ENCODE peak calls at places on chromosome 11, in six cellular contexts. D, P, Q, U, B and X are unnamed samples.

GRCh38 chr11:95517453-95517852 is 272.1 kb downstream of the FAM76B start:
- DNase-seq in D (no peak), P (peak), Q (no peak), U (no peak), B (no peak), X (no peak)

GRCh38 chr11:86577663-86578636 is 94.5 kb downstream of the ME3 start:
- DNase-seq in D (no peak), P (peak), Q (peak), U (peak), B (no peak), X (peak)

GRCh38 chr11:945986-946385 is 20.3 kb downstream of the AP2A2 start:
- DNase-seq in D (no peak), P (peak), Q (no peak), U (no peak), B (no peak), X (peak)

GRCh38 chr11:96524475-96524874 is 134.7 kb downstream of the JRKL start:
- DNase-seq in D (no peak), P (peak), Q (no peak), U (no peak), B (no peak), X (no peak)

GRCh38 chr11:96228472-96228871 is 114.5 kb downstream of the MAML2 start:
- DNase-seq in D (no peak), P (peak), Q (peak), U (peak), B (no peak), X (peak)

GRCh38 chr11:71251761-71252433 is 480 bp downstream of the SHANK2 start:
- DNase-seq in D (no peak), P (no peak), Q (peak), U (peak), B (no peak), X (peak)

GRCh38 chr11:123302751-123303195 is 107.7 kb upstream of the CLMP start:
- DNase-seq in D (no peak), P (peak), Q (no peak), U (no peak), B (no peak), X (no peak)

GRCh38 chr11:68355471-68355870 is 43.1 kb downstream of the LRP5 start:
- DNase-seq in D (no peak), P (no peak), Q (no peak), U (no peak), B (no peak), X (no peak)

GRCh38 chr11:75565221-75565814 is 3.3 kb downstream of the SERPINH1 start:
- DNase-seq in D (no peak), P (peak), Q (peak), U (peak), B (no peak), X (peak)

GRCh38 chr11:848988-849824 is 6.6 kb downstream of the TSPAN4 start:
- DNase-seq in D (no peak), P (no peak), Q (no peak), U (no peak), B (no peak), X (no peak)

GRCh38 chr11:71332046-71332445 is 79.7 kb upstream of the SHANK2 start:
- DNase-seq in D (no peak), P (no peak), Q (peak), U (no peak), B (no peak), X (no peak)

DNA sequence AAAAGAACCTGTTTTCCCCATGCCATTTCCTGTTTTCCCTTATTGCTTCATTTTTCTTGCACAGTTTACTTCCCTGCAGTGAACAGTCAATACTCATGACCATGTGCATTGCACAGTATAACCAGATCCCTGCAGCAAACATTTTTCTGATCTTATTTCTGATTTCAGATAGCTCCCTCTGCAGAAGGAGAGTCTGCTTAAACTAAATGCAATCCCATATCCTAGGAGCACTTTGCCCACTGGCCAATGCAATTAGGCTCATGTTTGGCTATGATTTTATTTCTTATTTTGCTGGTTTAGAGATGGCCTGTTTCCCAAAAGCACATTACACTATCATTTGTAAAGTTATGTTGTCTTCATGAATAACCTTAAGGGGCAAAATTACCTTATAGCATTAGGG is 96.7 kb upstream of the CD44 start:
- DNase-seq in D (no peak), P (no peak), Q (no peak), U (no peak), B (no peak), X (no peak)
- H3K27ac ChIP-seq in D (no peak), P (no peak), Q (no peak), U (no peak), B (no peak), X (no peak)

DNA sequence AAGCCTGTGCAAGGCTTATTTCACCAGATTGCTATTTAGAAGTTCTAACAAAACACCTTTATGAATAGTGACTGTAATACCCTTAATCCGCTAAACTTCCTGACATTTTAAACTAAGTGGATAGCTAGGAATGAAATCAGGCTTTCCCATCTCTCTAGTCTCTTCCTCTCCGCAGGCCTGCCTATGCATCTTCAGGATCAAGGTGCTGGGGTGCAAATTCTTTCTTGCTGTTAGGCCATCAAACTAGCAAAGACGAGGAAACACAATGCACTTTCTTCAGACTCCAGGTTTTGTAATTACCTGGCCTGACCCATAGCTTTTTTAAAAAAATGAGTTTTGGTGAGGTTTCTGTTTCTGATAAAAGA is 149.4 kb downstream of the DBX1 start:
- DNase-seq in D (no peak), P (no peak), Q (no peak), U (no peak), B (no peak), X (no peak)
- H3K27ac ChIP-seq in D (no peak), P (no peak), Q (no peak), U (no peak), B (no peak), X (peak)

DNA sequence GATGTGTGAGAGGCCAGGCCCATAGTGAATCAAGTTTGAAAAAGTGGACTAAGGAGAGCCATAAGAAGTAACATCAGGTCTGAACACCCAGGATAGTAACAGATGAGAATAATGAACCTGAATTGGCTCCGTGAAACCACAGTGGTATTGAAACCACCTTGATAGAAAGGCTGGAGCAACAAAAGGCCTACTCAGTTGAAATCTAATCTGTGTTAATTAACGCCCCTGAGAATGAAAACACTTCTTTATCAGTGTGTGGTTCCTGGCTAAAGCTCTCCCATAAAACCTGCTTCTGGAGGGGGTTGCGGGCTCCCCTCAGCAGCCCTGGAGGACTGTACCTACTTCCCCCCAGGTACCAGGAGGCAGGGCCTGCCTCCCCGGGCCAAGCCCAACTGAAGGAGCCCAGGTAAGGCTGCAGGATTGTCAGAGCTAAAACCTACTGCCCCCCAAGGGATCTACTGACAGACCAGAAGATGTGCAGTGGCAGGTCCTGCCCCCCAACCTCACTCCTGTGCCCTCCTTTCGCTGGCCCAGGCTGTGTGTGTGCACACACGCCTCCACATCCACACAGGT is 54.6 kb downstream of the PLEKHA7 start:
- DNase-seq in D (no peak), P (no peak), Q (no peak), U (no peak), B (no peak), X (no peak)
- H3K27ac ChIP-seq in D (no peak), P (no peak), Q (no peak), U (no peak), B (peak), X (no peak)

DNA sequence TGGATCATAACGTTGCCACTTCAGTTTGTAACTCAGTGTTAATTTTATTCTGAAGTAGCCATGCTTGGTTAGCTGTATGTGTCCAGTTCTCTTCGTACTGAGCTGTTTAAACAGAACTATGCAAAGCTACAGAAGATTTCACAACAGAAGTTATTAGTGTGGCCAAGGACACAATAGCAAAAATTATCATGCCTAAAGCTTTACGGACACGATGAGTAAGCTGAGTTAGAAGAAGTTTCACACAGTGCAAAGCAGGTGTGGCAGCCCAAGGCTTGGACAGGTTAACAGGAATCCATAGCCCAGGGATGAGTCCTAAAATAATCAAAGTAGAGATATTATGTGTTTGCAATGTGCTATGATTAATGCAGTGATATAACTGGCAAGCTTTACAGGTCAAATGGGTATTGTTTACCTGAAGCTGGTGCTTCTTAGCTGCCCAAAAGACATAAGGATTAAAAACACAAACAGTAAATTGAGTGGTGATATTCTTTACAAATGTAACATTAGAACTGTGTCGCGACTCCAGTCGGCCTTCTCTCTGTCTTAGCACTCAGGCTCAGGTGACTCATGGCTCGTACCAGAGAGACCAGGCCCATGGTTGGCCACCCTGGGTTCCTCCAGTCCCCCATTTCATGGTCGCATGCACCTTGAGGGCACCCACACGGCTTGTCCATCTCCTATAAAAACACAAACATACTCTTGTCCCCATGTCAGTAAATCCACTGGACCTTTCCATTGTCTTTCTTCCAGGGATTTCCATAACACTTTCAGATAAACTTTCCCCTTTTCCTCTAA is 35.5 kb upstream of the NCAM1 start:
- DNase-seq in D (no peak), P (no peak), Q (no peak), U (no peak), B (no peak), X (no peak)
- H3K27ac ChIP-seq in D (no peak), P (no peak), Q (no peak), U (no peak), B (no peak), X (no peak)

GRCh38 chr11:3051435-3052108 is 5.7 kb downstream of the CARS1 start:
- DNase-seq in D (no peak), P (no peak), Q (no peak), U (no peak), B (no peak), X (no peak)
- H3K27ac ChIP-seq in D (no peak), P (peak), Q (no peak), U (no peak), B (peak), X (no peak)

DNA sequence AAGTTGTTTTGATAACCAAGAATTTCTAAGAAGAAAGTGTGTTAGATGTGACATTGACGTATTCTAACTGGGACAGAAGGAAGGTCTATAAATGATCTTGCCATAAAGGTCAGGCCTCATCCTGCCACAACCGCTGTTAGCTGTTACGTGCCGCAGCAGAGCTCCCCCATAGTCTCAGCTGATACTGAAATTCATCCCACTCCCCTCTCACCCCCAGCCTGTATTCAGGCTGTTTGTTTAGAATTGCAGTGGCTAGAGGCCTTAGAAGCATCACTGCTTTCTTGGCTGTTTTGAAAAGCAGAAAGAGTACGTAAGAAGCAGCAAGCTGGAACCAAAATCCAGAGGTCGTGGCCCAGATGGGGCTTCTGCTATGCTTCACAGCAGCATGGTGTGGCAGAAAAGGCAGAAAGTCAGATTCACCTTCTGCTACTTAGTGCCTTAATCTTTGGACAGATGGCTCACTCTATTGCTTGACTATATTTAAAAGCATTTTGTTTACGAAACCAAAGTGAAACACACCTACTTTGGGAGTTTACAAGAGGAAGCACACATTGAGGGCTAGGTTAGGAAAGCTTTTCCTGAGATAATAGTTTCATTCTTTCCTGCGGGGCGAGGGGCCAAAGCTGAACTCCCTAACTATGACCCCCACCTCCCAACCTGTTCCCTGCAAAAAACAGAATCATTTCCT is 950 bp upstream of the LAYN start:
- DNase-seq in D (no peak), P (no peak), Q (no peak), U (no peak), B (no peak), X (no peak)
- H3K27ac ChIP-seq in D (no peak), P (peak), Q (peak), U (peak), B (peak), X (no peak)

DNA sequence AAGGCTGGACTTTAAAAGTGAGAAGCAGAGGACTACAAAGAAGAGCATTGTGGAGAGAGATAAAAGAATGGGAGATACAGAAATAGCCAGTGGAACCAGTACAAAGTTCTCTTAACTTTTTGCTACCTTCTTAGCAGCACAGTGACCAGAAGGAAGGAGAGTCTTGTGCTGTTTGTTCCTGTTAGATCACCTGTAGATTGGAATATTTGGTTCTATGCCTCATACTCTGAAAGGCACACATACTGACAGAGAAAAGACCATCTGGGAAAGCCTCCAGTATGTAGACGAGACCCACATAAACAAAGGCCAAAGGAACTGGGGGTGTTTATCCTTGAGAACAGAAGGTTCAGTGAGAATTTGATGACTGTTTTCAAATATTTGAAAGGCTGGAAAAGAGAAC is 18.7 kb downstream of the RNF141 start:
- DNase-seq in D (no peak), P (no peak), Q (no peak), U (no peak), B (no peak), X (no peak)
- H3K27ac ChIP-seq in D (no peak), P (no peak), Q (peak), U (no peak), B (peak), X (no peak)

GRCh38 chr11:2940166-2940929 is 11.1 kb upstream of the PHLDA2 start:
- DNase-seq in D (no peak), P (no peak), Q (peak), U (peak), B (no peak), X (peak)
- H3K27ac ChIP-seq in D (no peak), P (peak), Q (no peak), U (peak), B (no peak), X (peak)

DNA sequence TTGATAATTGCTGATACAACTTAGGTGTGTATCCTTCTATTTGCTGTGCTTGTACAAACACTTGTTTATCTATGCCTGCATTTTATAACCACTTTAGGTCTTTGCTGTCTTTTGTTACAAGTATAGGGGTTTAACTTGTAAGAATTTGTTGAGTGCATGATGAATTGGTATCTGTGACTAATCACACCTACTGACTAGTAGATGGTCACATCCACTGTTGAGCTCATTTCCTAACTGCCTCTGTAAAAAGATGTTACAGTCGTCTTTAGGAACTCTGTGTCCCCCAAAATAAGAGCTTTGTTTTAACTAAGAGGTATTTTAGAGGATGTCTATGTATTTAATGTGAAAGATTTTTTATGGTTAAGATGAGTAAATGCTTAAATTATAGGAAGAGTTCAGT is 60.5 kb downstream of the HIPK3 start:
- DNase-seq in D (no peak), P (no peak), Q (no peak), U (no peak), B (no peak), X (no peak)
- H3K27ac ChIP-seq in D (no peak), P (no peak), Q (no peak), U (no peak), B (no peak), X (no peak)